ENCODE peak calls at places on chromosomes 7 and 10, in ten cellular contexts. E, B, O, T, R, D, M, N, A and Q are unnamed samples.

GRCh38 chr10:132925071-132925561 is 17.3 kb downstream of the CFAP46 start:
- DNase-seq in E (no peak), B (no peak), O (no peak), T (no peak), R (no peak), D (no peak), M (no peak), N (no peak), A (no peak), Q (no peak)

GRCh38 chr10:119113805-119114732 is 10.2 kb downstream of the DENND10 start:
- DNase-seq in E (peak), B (no peak), O (peak), T (no peak), R (no peak), D (no peak), M (no peak), N (peak), A (no peak), Q (peak)

GRCh38 chr7:22654836-22655235 is 72.2 kb upstream of the IL6 start:
- DNase-seq in E (no peak), B (no peak), O (no peak), T (no peak), R (no peak), D (no peak), M (no peak), N (no peak), A (no peak), Q (no peak)

GRCh38 chr7:55131421-55131929 is 112.7 kb downstream of the EGFR start:
- DNase-seq in E (no peak), B (no peak), O (no peak), T (no peak), R (no peak), D (no peak), M (no peak), N (no peak), A (no peak), Q (no peak)

GRCh38 chr10:80289451-80290287 is at the start of gene MAT1A:
- DNase-seq in E (peak), B (no peak), O (no peak), T (no peak), R (no peak), D (no peak), M (no peak), N (peak), A (no peak), Q (no peak)

GRCh38 chr7:151857866-151858440 is 19.0 kb downstream of the PRKAG2 start:
- DNase-seq in E (no peak), B (no peak), O (no peak), T (no peak), R (no peak), D (no peak), M (no peak), N (no peak), A (no peak), Q (no peak)

GRCh38 chr10:6204063-6204340 is 1.3 kb downstream of the PFKFB3 start:
- DNase-seq in E (no peak), B (peak), O (no peak), T (no peak), R (peak), D (peak), M (peak), N (no peak), A (peak), Q (peak)

GRCh38 chr10:122286872-122287271 is 15.8 kb downstream of the BTBD16 start:
- DNase-seq in E (peak), B (no peak), O (peak), T (no peak), R (no peak), D (peak), M (no peak), N (peak), A (no peak), Q (peak)

GRCh38 chr7:1872191-1873069 is 202.4 kb downstream of the ELFN1 start:
- DNase-seq in E (no peak), B (no peak), O (no peak), T (no peak), R (no peak), D (no peak), M (no peak), N (no peak), A (no peak), Q (no peak)

GRCh38 chr7:877312-878232 is 1.2 kb downstream of the GET4 start:
- DNase-seq in E (no peak), B (no peak), O (no peak), T (no peak), R (peak), D (peak), M (no peak), N (peak), A (peak), Q (no peak)

GRCh38 chr10:86757110-86757790 is 831 bp downstream of the BMPR1A start:
- DNase-seq in E (peak), B (no peak), O (peak), T (peak), R (peak), D (peak), M (no peak), N (peak), A (no peak), Q (peak)

GRCh38 chr10:120607710-120608703 is 151.0 kb downstream of the PLPP4 start:
- DNase-seq in E (no peak), B (no peak), O (no peak), T (no peak), R (no peak), D (no peak), M (no peak), N (no peak), A (no peak), Q (no peak)

GRCh38 chr7:20440472-20441105 is 109.9 kb downstream of the ITGB8 start:
- DNase-seq in E (peak), B (no peak), O (peak), T (no peak), R (peak), D (no peak), M (no peak), N (peak), A (peak), Q (no peak)

GRCh38 chr7:48411619-48412018 is 240.4 kb downstream of the ABCA13 start:
- DNase-seq in E (no peak), B (no peak), O (no peak), T (no peak), R (no peak), D (no peak), M (no peak), N (no peak), A (no peak), Q (no peak)

GRCh38 chr7:123824754-123825067 is 20.3 kb upstream of the HYAL4 start:
- DNase-seq in E (no peak), B (no peak), O (no peak), T (no peak), R (no peak), D (no peak), M (no peak), N (peak), A (no peak), Q (no peak)

GRCh38 chr10:129193148-129193547 is 273.9 kb upstream of the MGMT start:
- DNase-seq in E (no peak), B (no peak), O (peak), T (no peak), R (no peak), D (no peak), M (no peak), N (no peak), A (no peak), Q (peak)

GRCh38 chr10:120961720-120962259 is 110.6 kb downstream of the WDR11 start:
- DNase-seq in E (no peak), B (no peak), O (no peak), T (peak), R (no peak), D (no peak), M (no peak), N (no peak), A (no peak), Q (no peak)

GRCh38 chr10:131531265-131532190 is 220.0 kb upstream of the TCERG1L start:
- DNase-seq in E (no peak), B (no peak), O (no peak), T (no peak), R (no peak), D (no peak), M (no peak), N (no peak), A (no peak), Q (no peak)

GRCh38 chr10:131833446-131834080 is 67.2 kb upstream of the PPP2R2D start:
- DNase-seq in E (no peak), B (no peak), O (no peak), T (no peak), R (no peak), D (peak), M (no peak), N (no peak), A (no peak), Q (no peak)

GRCh38 chr10:13767721-13768178 is 181.0 kb downstream of the PRPF18 start:
- DNase-seq in E (no peak), B (no peak), O (no peak), T (no peak), R (no peak), D (no peak), M (no peak), N (no peak), A (no peak), Q (no peak)

DNA sequence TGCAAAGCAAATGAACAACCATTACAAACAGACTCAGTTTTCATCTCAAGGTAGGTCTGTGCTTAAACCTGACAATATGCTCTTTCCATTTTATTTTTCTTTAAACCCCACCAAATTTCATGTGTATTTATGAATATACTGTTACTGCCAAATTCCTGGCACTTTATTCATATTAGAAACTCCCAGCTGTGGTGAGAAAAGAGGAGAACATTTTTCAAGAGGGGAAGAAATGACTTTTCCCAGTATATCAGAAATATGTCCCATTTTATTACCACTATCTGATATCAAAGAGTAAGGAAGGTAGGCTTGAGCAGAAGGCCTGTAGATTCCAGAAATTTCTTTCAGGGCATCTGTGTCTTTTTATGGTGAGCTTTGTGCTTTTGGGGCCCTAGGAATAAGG is 189.6 kb downstream of the ADAM12 start:
- DNase-seq in E (peak), B (no peak), O (peak), T (no peak), R (no peak), D (no peak), M (no peak), N (no peak), A (no peak), Q (no peak)
- H3K4me3 ChIP-seq in E (no peak), B (no peak), O (no peak), T (no peak), R (no peak), D (no peak), M (no peak), N (no peak), A (no peak), Q (no peak)

DNA sequence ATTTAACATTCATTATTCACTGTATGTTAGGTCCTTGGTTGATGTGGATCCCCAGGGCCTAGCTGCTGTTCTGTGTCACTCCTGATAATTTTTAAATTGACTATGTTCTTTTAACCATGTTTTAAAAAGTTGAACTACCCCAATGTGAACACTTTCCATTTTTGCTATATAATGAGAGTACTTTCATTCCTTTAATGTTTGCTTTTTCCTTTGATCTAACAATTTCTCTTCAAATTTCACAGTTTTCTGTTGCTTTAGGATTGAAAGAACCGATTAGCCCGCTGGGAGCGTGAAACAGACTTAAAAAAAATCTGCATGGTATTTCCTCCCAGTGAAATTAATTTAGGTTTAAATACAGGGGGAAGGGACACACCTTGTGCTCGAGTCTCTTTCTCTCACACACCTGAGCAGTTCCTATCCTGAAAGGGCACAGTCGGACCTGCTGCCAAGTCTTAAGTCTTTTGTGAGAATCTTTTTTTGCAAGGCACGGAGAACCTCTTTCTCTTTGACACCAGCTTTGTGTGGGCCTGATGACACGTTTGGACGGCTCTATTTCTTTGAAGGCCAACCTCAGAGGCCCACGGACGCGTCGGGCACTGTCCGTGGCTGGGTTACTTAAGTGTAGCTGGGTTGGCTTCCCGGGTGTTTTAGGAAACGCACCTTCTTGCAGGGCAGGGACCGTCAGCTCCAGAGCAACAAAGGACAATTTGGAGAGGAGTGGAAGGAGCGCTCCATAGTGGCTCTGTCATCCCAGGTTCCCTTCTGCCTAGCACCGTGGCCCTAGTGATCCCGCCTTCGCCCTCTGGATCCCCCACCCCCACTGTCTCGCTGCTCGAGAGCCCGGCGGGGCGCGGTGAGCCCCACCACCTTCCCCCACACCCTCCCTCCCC is 1.0 kb upstream of the CHN2 start:
- DNase-seq in E (no peak), B (no peak), O (no peak), T (no peak), R (no peak), D (no peak), M (no peak), N (peak), A (no peak), Q (no peak)
- H3K4me3 ChIP-seq in E (no peak), B (no peak), O (no peak), T (peak), R (peak), D (no peak), M (no peak), N (peak), A (no peak), Q (no peak)

DNA sequence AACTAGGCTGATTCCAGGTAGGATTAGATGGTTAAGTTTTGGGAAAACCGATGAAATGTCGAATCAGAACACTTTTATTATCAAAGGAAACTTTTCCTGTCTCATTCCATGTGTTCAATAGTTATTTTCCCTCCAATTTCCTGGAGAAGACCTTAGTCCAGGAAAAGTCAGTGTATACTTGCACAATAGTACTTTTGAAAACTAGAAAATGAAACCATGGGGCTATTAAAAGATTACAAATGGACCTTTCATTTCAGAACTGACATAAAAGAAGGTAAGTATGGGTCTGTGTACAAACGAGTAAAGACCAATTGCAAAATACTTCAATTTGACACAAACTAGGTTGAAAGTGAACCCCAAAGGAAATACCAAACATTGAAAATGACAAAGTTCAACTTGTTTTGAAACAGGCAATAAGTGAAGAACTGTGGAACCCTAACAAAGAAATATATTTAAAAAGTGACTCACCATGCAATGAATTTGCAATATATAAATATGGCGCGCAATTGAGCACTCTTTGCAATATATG is 2.1 kb downstream of the AVPI1 start:
- DNase-seq in E (no peak), B (no peak), O (peak), T (no peak), R (no peak), D (no peak), M (no peak), N (no peak), A (no peak), Q (no peak)
- H3K4me3 ChIP-seq in E (peak), B (peak), O (peak), T (peak), R (peak), D (peak), M (no peak), N (peak), A (no peak), Q (peak)

DNA sequence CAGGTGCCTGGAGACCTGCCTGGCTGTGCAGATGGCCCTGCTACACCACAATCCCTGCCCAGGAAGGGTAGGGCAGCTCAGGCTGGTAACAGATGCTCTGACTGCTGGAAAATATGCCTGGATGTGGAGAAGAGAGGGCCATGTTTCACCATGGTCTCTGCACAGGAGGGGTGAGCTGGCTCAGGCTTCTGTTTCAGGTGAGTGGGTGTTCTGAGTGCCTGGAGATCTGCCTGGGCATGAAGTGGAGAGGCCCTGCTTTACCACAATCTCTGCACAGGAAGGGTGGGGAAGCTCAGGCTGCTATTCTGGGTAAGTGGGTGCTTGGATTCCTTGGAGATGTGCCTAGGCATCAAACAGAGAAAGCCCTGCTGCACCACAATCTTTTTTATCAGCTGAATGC is 350.1 kb downstream of the KIF20B start:
- DNase-seq in E (no peak), B (no peak), O (no peak), T (no peak), R (no peak), D (peak), M (no peak), N (no peak), A (no peak), Q (no peak)
- H3K4me3 ChIP-seq in E (no peak), B (no peak), O (no peak), T (no peak), R (no peak), D (no peak), M (no peak), N (no peak), A (no peak), Q (no peak)

DNA sequence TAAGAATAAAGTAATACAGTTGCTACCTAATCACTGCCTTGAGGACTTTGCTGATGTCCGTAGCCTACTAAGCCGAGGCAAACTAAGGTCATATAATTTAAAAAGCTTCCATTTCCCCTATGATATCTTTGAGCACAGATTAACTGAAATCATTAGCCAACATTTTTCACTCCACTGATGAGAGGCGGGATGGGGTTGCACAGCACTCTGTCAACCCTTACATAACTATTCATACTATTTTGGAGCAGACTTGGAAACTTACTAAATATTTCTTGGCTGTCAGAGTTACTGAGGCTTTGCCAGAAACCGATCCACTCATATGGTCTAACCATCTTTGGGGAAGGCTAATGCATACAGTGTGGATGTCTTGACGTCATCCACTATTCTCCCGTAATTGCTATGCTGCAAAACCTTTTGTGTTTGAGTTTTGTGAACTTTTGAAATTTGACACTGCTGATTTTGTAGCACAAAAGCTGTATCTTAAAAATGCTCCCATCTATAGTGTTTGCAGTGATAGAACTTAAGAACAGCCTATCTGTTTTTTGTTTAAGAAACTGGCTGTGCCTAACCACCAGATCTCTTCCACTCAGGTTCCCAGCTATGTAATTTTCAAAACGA is 248.7 kb downstream of the TSPAN12 start:
- DNase-seq in E (no peak), B (no peak), O (peak), T (no peak), R (no peak), D (no peak), M (no peak), N (no peak), A (no peak), Q (no peak)
- H3K4me3 ChIP-seq in E (no peak), B (no peak), O (no peak), T (no peak), R (no peak), D (no peak), M (no peak), N (no peak), A (no peak), Q (no peak)

GRCh38 chr7:51326646-51327286 is 10.2 kb upstream of the COBL start:
- DNase-seq in E (no peak), B (no peak), O (no peak), T (no peak), R (no peak), D (no peak), M (no peak), N (no peak), A (no peak), Q (no peak)

GRCh38 chr7:51325937-51326336 is 9.3 kb upstream of the COBL start:
- DNase-seq in E (no peak), B (no peak), O (no peak), T (no peak), R (no peak), D (no peak), M (no peak), N (no peak), A (no peak), Q (no peak)

GRCh38 chr7:51329696-51330263 is 13.2 kb upstream of the COBL start:
- DNase-seq in E (no peak), B (no peak), O (no peak), T (no peak), R (no peak), D (no peak), M (no peak), N (no peak), A (no peak), Q (no peak)

GRCh38 chr7:51327287-51327717 is 10.7 kb upstream of the COBL start:
- DNase-seq in E (no peak), B (no peak), O (no peak), T (no peak), R (no peak), D (no peak), M (no peak), N (no peak), A (no peak), Q (no peak)

GRCh38 chr7:51328351-51328801 is 11.8 kb upstream of the COBL start:
- DNase-seq in E (no peak), B (no peak), O (no peak), T (no peak), R (no peak), D (no peak), M (no peak), N (peak), A (no peak), Q (no peak)
- H3K4me3 ChIP-seq in E (no peak), B (no peak), O (no peak), T (no peak), R (no peak), D (no peak), M (no peak), N (no peak), A (no peak), Q (no peak)

DNA sequence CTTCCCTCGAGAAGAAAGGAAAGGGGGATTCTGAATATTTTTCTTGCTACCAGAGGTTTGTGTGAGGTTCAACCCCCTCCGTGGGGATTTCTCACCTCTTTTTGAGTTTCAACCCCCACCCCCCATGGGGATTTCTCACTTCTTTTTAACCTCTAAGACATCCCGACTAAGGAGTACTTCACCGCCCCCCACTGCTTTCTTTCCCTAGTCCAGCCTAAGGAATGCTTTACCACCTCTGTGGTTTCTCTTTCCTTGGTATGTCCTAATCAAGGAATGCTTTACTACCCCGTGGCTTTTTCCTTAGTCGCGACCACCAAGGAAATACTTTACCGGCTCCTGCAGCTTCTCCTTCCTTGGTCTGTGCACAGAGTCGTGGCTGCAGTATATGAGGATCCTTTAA is 149.4 kb downstream of the LYZL1 start:
- DNase-seq in E (no peak), B (no peak), O (no peak), T (no peak), R (no peak), D (no peak), M (no peak), N (no peak), A (no peak), Q (no peak)
- H3K4me3 ChIP-seq in E (no peak), B (no peak), O (no peak), T (no peak), R (no peak), D (no peak), M (no peak), N (no peak), A (no peak), Q (no peak)

GRCh38 chr10:3072641-3073360 is 5.5 kb downstream of the PFKP start:
- DNase-seq in E (no peak), B (no peak), O (no peak), T (no peak), R (no peak), D (no peak), M (no peak), N (no peak), A (no peak), Q (no peak)
- H3K4me3 ChIP-seq in E (no peak), B (no peak), O (no peak), T (no peak), R (no peak), D (no peak), M (no peak), N (no peak), A (no peak), Q (no peak)